ENCODE peak calls at places on chromosomes 16 and 17, in six cellular contexts. G is breast epithelium, N is HCT116, F is stomach, C is Panc1, O is prostate gland. E is an unnamed sample. For H3K4me1 and H3K9me3, the result is how much of the 10 kb centered on the place peaks cover.

GRCh38 chr17:3929764-3930163 is 13.5 kb upstream of the P2RX1 start:
- DNase-seq in F (no peak), G (no peak), O (no peak), C (no peak), N (no peak), E (no peak)

GRCh38 chr17:50633683-50634082 is 998 bp upstream of the ABCC3 start:
- DNase-seq in N (no peak), O (no peak), F (no peak), G (no peak), C (no peak), E (no peak)

GRCh38 chr17:3724373-3725077 is 822 bp downstream of the HASPIN start:
- DNase-seq in C (no peak), N (no peak), O (no peak), G (no peak), F (no peak), E (no peak)

GRCh38 chr17:51397361-51398127 is 137.2 kb downstream of the UTP18 start:
- DNase-seq in F (no peak), O (no peak), G (no peak), C (peak), N (peak), E (no peak)

GRCh38 chr17:20315821-20316220 is 151.5 kb downstream of the LGALS9B start:
- DNase-seq in F (no peak), G (no peak), N (no peak), C (no peak), O (no peak), E (no peak)

GRCh38 chr16:769201-769769 is 8.8 kb downstream of the MSLN start:
- DNase-seq in N (no peak), G (no peak), C (no peak), F (no peak), O (no peak), E (no peak)

GRCh38 chr16:80167657-80168056 is 373.1 kb upstream of the DYNLRB2 start:
- DNase-seq in G (no peak), N (no peak), C (no peak), F (no peak), O (peak), E (no peak)

GRCh38 chr16:75114179-75114945 is 2.2 kb downstream of the LDHD start:
- DNase-seq in G (no peak), N (no peak), F (no peak), O (no peak), C (no peak), E (no peak)

GRCh38 chr16:14475370-14476139 is 154.5 kb downstream of the PARN start:
- DNase-seq in C (peak), O (peak), G (no peak), N (no peak), F (peak), E (no peak)

GRCh38 chr17:30388321-30389179 is 9.8 kb downstream of the CPD start:
- DNase-seq in O (no peak), F (no peak), N (no peak), G (no peak), C (no peak), E (no peak)

GRCh38 chr17:62869885-62870580 is 61.9 kb upstream of the MARCHF10 start:
- DNase-seq in F (no peak), G (no peak), N (no peak), C (no peak), O (no peak), E (no peak)

GRCh38 chr17:74201250-74201649 is 2.2 kb upstream of the RPL38 start:
- DNase-seq in N (no peak), G (no peak), F (no peak), C (no peak), O (no peak), E (no peak)

GRCh38 chr17:83193336-83194188 is 114.2 kb downstream of the METRNL start:
- DNase-seq in C (no peak), O (no peak), N (no peak), F (peak), G (peak), E (no peak)

GRCh38 chr17:48642059-48642842 is 16.1 kb upstream of the HOXB9 start:
- DNase-seq in O (no peak), N (no peak), G (no peak), F (no peak), C (no peak), E (no peak)

GRCh38 chr17:17098426-17099035 is 56.3 kb downstream of the MPRIP start:
- DNase-seq in G (no peak), N (no peak), F (no peak), C (no peak), O (no peak), E (no peak)

GRCh38 chr16:54239441-54239840 is 47.1 kb downstream of the IRX3 start:
- DNase-seq in F (no peak), O (no peak), N (no peak), C (no peak), G (no peak), E (no peak)

GRCh38 chr17:79996291-79996690 is 39.4 kb downstream of the TBC1D16 start:
- DNase-seq in F (no peak), O (no peak), N (no peak), C (no peak), G (no peak), E (no peak)

GRCh38 chr16:2093793-2094192 is 41.9 kb downstream of the PKD1 start:
- DNase-seq in C (no peak), N (no peak), O (no peak), F (no peak), G (no peak), E (no peak)

GRCh38 chr16:71347146-71347545 is 11.4 kb upstream of the CALB2 start:
- DNase-seq in G (no peak), C (no peak), N (no peak), F (no peak), O (no peak), E (no peak)

GRCh38 chr17:55793272-55793671 is 42.4 kb downstream of the PCTP start:
- DNase-seq in O (no peak), G (no peak), N (no peak), F (no peak), C (no peak), E (no peak)

GRCh38 chr17:633641-634091 is 81.0 kb downstream of the VPS53 start:
- DNase-seq in C (no peak), O (no peak), G (no peak), N (no peak), F (no peak), E (no peak)

GRCh38 chr16:75491876-75492275 is 3.4 kb downstream of the CHST6 start:
- DNase-seq in F (no peak), N (no peak), G (no peak), O (no peak), C (no peak), E (no peak)

GRCh38 chr17:45230787-45231480 is 9.2 kb downstream of the FMNL1 start:
- DNase-seq in N (no peak), C (no peak), F (no peak), O (no peak), G (no peak), E (no peak)

GRCh38 chr17:39132192-39132600 is 19.2 kb downstream of the PLXDC1 start:
- DNase-seq in N (no peak), C (no peak), G (no peak), F (no peak), O (no peak), E (no peak)

GRCh38 chr16:65120811-65121721 is 797 bp downstream of the CDH11 start:
- DNase-seq in G (no peak), C (no peak), O (no peak), N (no peak), F (no peak), E (no peak)

GRCh38 chr16:87671221-87671620 is 68.9 kb downstream of the JPH3 start:
- DNase-seq in O (no peak), N (peak), F (no peak), G (no peak), C (no peak), E (no peak)

GRCh38 chr17:36602030-36602737 is 801 bp downstream of the MRM1 start:
- DNase-seq in O (no peak), G (no peak), F (no peak), N (no peak), C (no peak), E (no peak)

GRCh38 chr17:79365836-79366831 is 244.7 kb downstream of the RBFOX3 start:
- DNase-seq in O (no peak), C (no peak), N (no peak), G (no peak), F (no peak), E (no peak)

GRCh38 chr16:13835357-13835756 is 84.6 kb upstream of the ERCC4 start:
- DNase-seq in G (no peak), O (no peak), C (no peak), N (no peak), F (no peak), E (no peak)

DNA sequence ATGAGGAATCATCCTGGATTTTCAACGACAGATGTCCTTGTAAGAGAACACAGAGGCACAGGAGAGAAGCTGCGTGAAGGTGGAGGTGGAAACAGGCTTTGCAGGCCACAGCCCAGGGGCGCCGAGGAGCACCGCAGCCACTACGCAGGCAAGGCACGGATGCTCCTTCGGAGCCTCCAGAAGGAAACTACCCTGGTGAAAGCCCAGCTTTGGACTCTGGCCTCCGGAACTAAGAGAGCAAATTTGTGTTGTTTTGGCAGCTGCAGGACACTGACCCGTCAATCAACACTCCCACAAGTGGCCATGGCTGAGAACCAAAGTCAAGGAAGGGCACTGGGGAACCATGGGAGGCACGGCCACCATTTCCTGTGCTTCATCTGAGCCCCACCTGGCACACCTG is 3.4 kb downstream of the ARL16 start:
- DNase-seq in N (no peak), O (no peak), G (no peak), F (no peak), C (no peak), E (no peak)
- TF ChIP-seq POLR2AphosphoS5 in N (no peak), O (no peak), G (no peak), F (no peak), C (no peak), E (no peak)

GRCh38 chr17:61338000-61338864 is 61.4 kb upstream of the TBX2 start:
- DNase-seq in F (no peak), N (peak), O (no peak), C (peak), G (no peak), E (no peak)
- H3K4me1 ChIP-seq in F (under half), N (under half), O (under half), C (under half), G (under half), E (under half)

GRCh38 chr17:61698244-61698643 is 107.2 kb upstream of the NACA2 start:
- DNase-seq in N (no peak), F (no peak), O (no peak), C (no peak), G (no peak), E (no peak)
- H3K9me3 ChIP-seq in N (under half), F (under half), O (under half), C (under half), G (under half), E (under half)

DNA sequence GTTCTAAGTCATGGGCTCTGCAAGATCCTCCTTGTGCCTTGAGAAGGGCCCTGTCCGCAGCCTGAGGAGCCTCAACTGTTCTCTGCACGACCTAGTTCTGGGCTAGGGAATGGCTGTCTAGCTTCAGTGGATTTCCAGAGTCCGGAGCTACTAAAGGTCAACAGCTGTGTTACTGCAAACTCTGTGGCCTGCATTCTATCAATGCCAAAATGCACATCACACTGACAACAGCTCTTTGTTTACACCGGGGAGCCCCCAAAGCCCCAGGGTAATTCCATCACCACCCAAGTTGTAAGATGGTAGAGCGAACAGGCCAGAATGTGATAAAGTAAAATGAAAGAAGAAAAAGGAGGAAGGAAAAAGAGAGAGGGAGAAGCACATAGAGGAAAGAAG is 610.2 kb downstream of the MAF start:
- DNase-seq in C (no peak), G (no peak), O (no peak), N (no peak), F (no peak), E (no peak)
- TF ChIP-seq POLR2AphosphoS5 in C (no peak), G (no peak), O (no peak), N (no peak), F (no peak), E (no peak)

DNA sequence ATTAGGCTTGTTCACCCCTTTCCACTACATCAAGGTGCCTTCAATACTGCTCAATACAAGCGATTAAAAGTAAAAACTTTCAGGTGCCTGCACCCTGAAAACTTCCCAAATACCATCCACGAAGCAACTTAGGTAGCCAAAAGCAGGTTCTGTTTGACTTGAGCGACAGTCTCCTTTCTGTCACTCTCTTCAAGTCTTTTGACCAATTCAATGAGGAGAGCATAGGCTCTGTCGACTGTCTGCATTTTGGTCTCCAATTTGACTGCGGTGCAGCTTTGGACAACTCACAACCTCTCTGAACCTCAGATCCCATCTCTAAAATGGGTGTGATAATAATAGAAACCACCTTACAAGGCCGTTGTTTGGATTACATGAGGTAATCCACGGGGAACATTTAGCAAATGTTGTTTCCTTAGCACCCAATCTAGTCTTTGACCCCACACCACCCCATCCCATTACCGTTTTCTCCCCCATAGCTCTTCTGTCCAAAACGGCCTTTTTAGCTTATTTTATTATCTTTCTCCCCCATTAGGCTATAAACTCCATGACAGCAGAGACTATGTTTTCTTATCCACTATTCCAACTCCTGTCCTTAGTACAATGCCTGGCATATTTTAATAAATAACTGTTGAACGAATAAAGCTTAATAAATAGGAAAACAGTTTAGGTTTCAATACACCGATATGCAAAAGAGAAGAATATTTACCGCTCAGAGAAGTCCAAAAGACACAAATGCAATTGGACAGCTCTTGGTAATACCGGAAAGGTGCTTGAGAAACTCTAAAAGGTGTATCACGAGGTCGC is 999 bp downstream of the MARF1 start:
- DNase-seq in G (no peak), C (no peak), O (no peak), F (no peak), N (no peak), E (no peak)
- H3K4me1 ChIP-seq in G (under half), C (under half), O (under half), F (half or more), N (under half), E (under half)

E was measured in esophagus muscularis mucosa.